ENCODE peak calls at places on chromosomes 1 and 21, in six cellular contexts. W is mucosa of gallbladder, V is astrocyte of the hippocampus, S is left ventricle myocardium superior, T is NCI-H1436, U is AG08395. X is an unnamed sample.
A peak's percentile ranks its signal among the peaks of the same experiment; 100 is the strongest.

GRCh38 chr21:25421327-25422028 is 185.8 kb downstream of the MRPL39 start:
- DNase-seq in W (no peak), V (peak; percentile 53), S (no peak), T (no peak), U (peak; percentile 35), X (peak; percentile 13)

GRCh38 chr1:15411593-15412487 is 2.2 kb downstream of the EFHD2 start:
- DNase-seq in W (no peak), V (no peak), S (peak; percentile 69), T (no peak), U (no peak), X (peak; percentile 64)

GRCh38 chr1:48228156-48228555 is 5.6 kb downstream of the SLC5A9 start:
- DNase-seq in W (no peak), V (no peak), S (no peak), T (no peak), U (no peak), X (no peak)

GRCh38 chr1:51327386-51327785 is 3.0 kb downstream of the TTC39A start:
- DNase-seq in W (no peak), V (no peak), S (no peak), T (no peak), U (peak; percentile 29), X (no peak)

GRCh38 chr1:8077120-8077573 is 51.0 kb upstream of the ERRFI1 start:
- DNase-seq in W (peak; percentile 30), V (peak; percentile 90), S (peak; percentile 63), T (no peak), U (peak; percentile 82), X (peak; percentile 75)

GRCh38 chr1:33902486-33903209 is 38.8 kb downstream of the HMGB4 start:
- DNase-seq in W (no peak), V (peak; percentile 60), S (no peak), T (no peak), U (peak; percentile 22), X (no peak)

GRCh38 chr1:19477284-19478240 is 7.8 kb downstream of the CAPZB start:
- DNase-seq in W (no peak), V (no peak), S (no peak), T (no peak), U (no peak), X (peak; percentile 40)

GRCh38 chr1:207829576-207829975 is 77.7 kb downstream of the CD46 start:
- DNase-seq in W (no peak), V (no peak), S (no peak), T (no peak), U (no peak), X (no peak)

GRCh38 chr1:89546082-89546889 is 21.7 kb downstream of the LRRC8B start:
- DNase-seq in W (no peak), V (peak; percentile 50), S (no peak), T (no peak), U (peak; percentile 58), X (no peak)

GRCh38 chr1:3312894-3313578 is 141.4 kb upstream of the ARHGEF16 start:
- DNase-seq in W (peak; percentile 89), V (peak; percentile 100), S (peak; percentile 92), T (no peak), U (peak; percentile 97), X (peak; percentile 36)

GRCh38 chr1:62735491-62736171 is 47.4 kb upstream of the DOCK7 start:
- DNase-seq in W (no peak), V (peak; percentile 49), S (no peak), T (no peak), U (peak; percentile 62), X (no peak)

GRCh38 chr1:68346192-68346808 is 103.5 kb downstream of the RPE65 start:
- DNase-seq in W (no peak), V (peak; percentile 44), S (no peak), T (peak; percentile 12), U (peak; percentile 23), X (no peak)

GRCh38 chr1:243903904-243904303 is 53.9 kb upstream of the AKT3 start:
- DNase-seq in W (no peak), V (peak; percentile 61), S (no peak), T (no peak), U (peak; percentile 13), X (no peak)

X was measured in small intestine.